ENCODE peak calls at places on chromosomes 13 and 19, in four cellular contexts. P is adrenal gland, C is thoracic aorta, K is HCT116. N is an unnamed sample. For H3K27me3 and H3K4me1, the result is how much of the 10 kb centered on the place peaks cover.

GRCh38 chr19:23481043-23481442 is 85.8 kb upstream of the ZNF91 start:
- DNase-seq in P (no peak), C (no peak), K (no peak), N (no peak)

GRCh38 chr13:25286308-25286968 is 850 bp downstream of the MTMR6 start:
- DNase-seq in P (peak), C (no peak), K (no peak), N (peak)

GRCh38 chr19:10516671-10517286 is 468 bp downstream of the S1PR5 start:
- DNase-seq in P (no peak), C (no peak), K (no peak), N (no peak)

GRCh38 chr19:12974301-12975220 is 5.2 kb downstream of the DAND5 start:
- DNase-seq in P (no peak), C (no peak), K (no peak), N (no peak)

GRCh38 chr13:76707360-76707759 is 178.8 kb downstream of the KCTD12 start:
- DNase-seq in P (no peak), C (no peak), K (no peak), N (no peak)

GRCh38 chr19:46018729-46019251 is 4.1 kb downstream of the PGLYRP1 start:
- DNase-seq in P (no peak), C (no peak), K (no peak), N (no peak)

GRCh38 chr19:47109541-47110375 is 3.8 kb downstream of the ZC3H4 start:
- DNase-seq in P (no peak), C (no peak), K (no peak), N (peak)

GRCh38 chr13:69474286-69474685 is 633.3 kb upstream of the ATXN8OS start:
- DNase-seq in P (no peak), C (no peak), K (no peak), N (no peak)

GRCh38 chr19:3618144-3618810 is 8.3 kb downstream of the CACTIN start:
- DNase-seq in P (peak), C (no peak), K (no peak), N (peak)

GRCh38 chr19:41720103-41720502 is 11.7 kb downstream of the CEACAM5 start:
- DNase-seq in P (no peak), C (no peak), K (no peak), N (no peak)

GRCh38 chr19:50268046-50268445 is 61.1 kb downstream of the KCNC3 start:
- DNase-seq in P (no peak), C (no peak), K (no peak), N (no peak)

GRCh38 chr13:28423010-28423409 is 71.9 kb downstream of the FLT1 start:
- DNase-seq in P (peak), C (no peak), K (no peak), N (no peak)

GRCh38 chr19:12815088-12815487 is 8.7 kb downstream of the RNASEH2A start:
- DNase-seq in P (no peak), C (no peak), K (no peak), N (no peak)

GRCh38 chr19:2803486-2804155 is 16.0 kb upstream of the ZNF554 start:
- DNase-seq in P (no peak), C (no peak), K (no peak), N (no peak)

GRCh38 chr13:75091707-75092106 is 390.3 kb downstream of the TBC1D4 start:
- DNase-seq in P (no peak), C (no peak), K (no peak), N (no peak)

GRCh38 chr13:34748078-34748477 is 194.0 kb upstream of the NBEA start:
- DNase-seq in P (peak), C (no peak), K (no peak), N (no peak)

GRCh38 chr13:99656843-99657506 is 155.7 kb downstream of the TM9SF2 start:
- DNase-seq in P (no peak), C (no peak), K (no peak), N (peak)

GRCh38 chr13:102978168-102978567 is 88.0 kb downstream of the SLC10A2 start:
- DNase-seq in P (no peak), C (no peak), K (no peak), N (no peak)

GRCh38 chr19:45200614-45201013 is 22.0 kb downstream of the BLOC1S3 start:
- DNase-seq in P (peak), C (no peak), K (no peak), N (no peak)

GRCh38 chr19:29887498-29887897 is 54.5 kb upstream of the URI1 start:
- DNase-seq in P (no peak), C (no peak), K (no peak), N (no peak)

GRCh38 chr19:19997656-19998268 is 41.5 kb downstream of the ZNF682 start:
- DNase-seq in P (peak), C (no peak), K (no peak), N (peak)

GRCh38 chr13:112844411-112844810 is 124.6 kb upstream of the MCF2L start:
- DNase-seq in P (no peak), C (no peak), K (no peak), N (no peak)

GRCh38 chr13:33441015-33441414 is 155.5 kb upstream of the STARD13 start:
- DNase-seq in P (no peak), C (no peak), K (peak), N (no peak)

GRCh38 chr19:662207-662961 is 630 bp downstream of the RNF126 start:
- DNase-seq in P (peak), C (no peak), K (no peak), N (peak)

GRCh38 chr19:45250832-45251451 is at the start of gene MARK4:
- DNase-seq in P (peak), C (no peak), K (peak), N (peak)

GRCh38 chr13:38693641-38694040 is 6.8 kb downstream of the FREM2 start:
- DNase-seq in P (no peak), C (no peak), K (no peak), N (no peak)

GRCh38 chr13:83065136-83065535 is 817.1 kb downstream of the SLITRK1 start:
- DNase-seq in P (peak), C (peak), K (no peak), N (no peak)

GRCh38 chr13:99969934-99970760 is 1.4 kb downstream of the ZIC5 start:
- DNase-seq in P (no peak), C (no peak), K (peak), N (peak)

GRCh38 chr13:103794526-103794925 is 728.3 kb upstream of the SLC10A2 start:
- DNase-seq in P (no peak), C (no peak), K (no peak), N (no peak)

GRCh38 chr13:48235100-48235813 is 2.3 kb downstream of the ITM2B start:
- DNase-seq in P (peak), C (no peak), K (no peak), N (no peak)

GRCh38 chr19:1935484-1936208 is 5.3 kb upstream of the CSNK1G2 start:
- DNase-seq in P (peak), C (no peak), K (peak), N (no peak)

GRCh38 chr19:56678205-56678604 is 6.6 kb upstream of the ZNF835 start:
- DNase-seq in P (no peak), C (no peak), K (no peak), N (no peak)
- H3K27me3 ChIP-seq in P (under half), C (under half), K (under half), N (under half)

GRCh38 chr19:33464010-33464732 is 57.4 kb downstream of the PEPD start:
- DNase-seq in P (no peak), C (no peak), K (no peak), N (no peak)
- H3K4me1 ChIP-seq in P (under half), C (under half), K (under half), N (under half)

GRCh38 chr13:20151612-20152011 is 9.2 kb downstream of the GJA3 start:
- DNase-seq in P (no peak), C (no peak), K (no peak), N (no peak)
- H3K27me3 ChIP-seq in P (under half), C (under half), K (under half), N (under half)

GRCh38 chr19:5592531-5592930 is 24.8 kb upstream of the TINCR start:
- DNase-seq in P (no peak), C (no peak), K (no peak), N (no peak)
- H3K4me1 ChIP-seq in P (under half), C (under half), K (under half), N (under half)

DNA sequence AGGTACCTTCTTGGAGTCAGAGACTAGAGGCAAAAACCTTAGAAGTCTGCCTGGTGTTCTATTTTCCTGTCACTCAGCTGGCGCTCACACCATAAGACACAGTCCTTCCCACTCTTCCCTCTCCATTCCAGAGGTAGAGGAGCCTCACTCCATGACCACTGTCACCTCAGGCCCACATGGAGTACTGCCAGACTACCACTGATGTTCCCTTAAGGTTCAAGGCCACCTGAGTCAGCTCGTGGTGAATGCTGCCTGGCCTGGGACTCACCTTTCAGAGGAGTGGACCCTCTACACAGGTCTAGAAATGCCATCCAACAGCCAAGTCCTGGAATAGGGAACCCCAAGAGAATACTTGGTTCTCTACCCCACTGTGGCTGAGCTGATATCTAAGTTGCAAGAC is 29.9 kb downstream of the RGCC start:
- DNase-seq in P (no peak), C (no peak), K (no peak), N (no peak)
- H3K27me3 ChIP-seq in P (under half), C (under half), K (under half), N (under half)

GRCh38 chr13:98515804-98516465 is 61.0 kb downstream of the STK24 start:
- DNase-seq in P (no peak), C (no peak), K (no peak), N (no peak)
- H3K4me1 ChIP-seq in P (under half), C (under half), K (under half), N (half or more)

GRCh38 chr19:7739801-7740659 is 7.3 kb downstream of the CD209 start:
- DNase-seq in P (no peak), C (no peak), K (no peak), N (no peak)
- H3K27me3 ChIP-seq in P (under half), C (under half), K (under half), N (under half)

N was measured in CD4-positive, alpha-beta memory T cell.